ENCODE peak calls at places on chromosomes 16 and 17, in nine cellular contexts. One of them, this sample, is unnamed.

GRCh38 chr17:28717578-28718316 is at the start of gene RAB34:
- DNase-seq in HFFc6: peak
- DNase-seq in Calu3: peak
- DNase-seq in omental fat pad: no peak
- DNase-seq in choroid plexus epithelial cell: peak
- DNase-seq in fibroblast of mammary gland: peak
- DNase-seq in ascending aorta: peak
- DNase-seq in neural progenitor cell: peak
- DNase-seq in BE2C: no peak
- DNase-seq in this sample: peak

GRCh38 chr17:54903375-54903774 is 2.7 kb downstream of the TOM1L1 start:
- DNase-seq in ascending aorta: no peak
- DNase-seq in neural progenitor cell: no peak
- DNase-seq in fibroblast of mammary gland: peak
- DNase-seq in choroid plexus epithelial cell: no peak
- DNase-seq in BE2C: peak
- DNase-seq in Calu3: peak
- DNase-seq in HFFc6: no peak
- DNase-seq in omental fat pad: no peak
- DNase-seq in this sample: no peak

GRCh38 chr17:80996422-80997305 is 5.0 kb downstream of the CHMP6 start:
- DNase-seq in ascending aorta: no peak
- DNase-seq in HFFc6: no peak
- DNase-seq in fibroblast of mammary gland: no peak
- DNase-seq in omental fat pad: no peak
- DNase-seq in Calu3: no peak
- DNase-seq in neural progenitor cell: no peak
- DNase-seq in BE2C: no peak
- DNase-seq in choroid plexus epithelial cell: no peak
- DNase-seq in this sample: no peak

GRCh38 chr17:13490906-13491502 is 110.7 kb downstream of the HS3ST3A1 start:
- DNase-seq in omental fat pad: no peak
- DNase-seq in ascending aorta: no peak
- DNase-seq in BE2C: no peak
- DNase-seq in choroid plexus epithelial cell: peak
- DNase-seq in Calu3: no peak
- DNase-seq in fibroblast of mammary gland: no peak
- DNase-seq in neural progenitor cell: no peak
- DNase-seq in HFFc6: no peak
- DNase-seq in this sample: no peak

GRCh38 chr16:15907863-15908478 is 19.6 kb upstream of the CEP20 start:
- DNase-seq in ascending aorta: no peak
- DNase-seq in fibroblast of mammary gland: peak
- DNase-seq in Calu3: peak
- DNase-seq in omental fat pad: no peak
- DNase-seq in neural progenitor cell: peak
- DNase-seq in BE2C: peak
- DNase-seq in HFFc6: no peak
- DNase-seq in choroid plexus epithelial cell: peak
- DNase-seq in this sample: no peak

GRCh38 chr16:77993111-77993571 is 29.2 kb upstream of the CLEC3A start:
- DNase-seq in BE2C: no peak
- DNase-seq in neural progenitor cell: peak
- DNase-seq in choroid plexus epithelial cell: peak
- DNase-seq in omental fat pad: no peak
- DNase-seq in ascending aorta: no peak
- DNase-seq in HFFc6: no peak
- DNase-seq in Calu3: no peak
- DNase-seq in fibroblast of mammary gland: peak
- DNase-seq in this sample: no peak

GRCh38 chr17:35879748-35880654 is at the start of gene CCL5:
- DNase-seq in fibroblast of mammary gland: peak
- DNase-seq in neural progenitor cell: no peak
- DNase-seq in ascending aorta: no peak
- DNase-seq in Calu3: no peak
- DNase-seq in omental fat pad: no peak
- DNase-seq in HFFc6: peak
- DNase-seq in BE2C: no peak
- DNase-seq in choroid plexus epithelial cell: peak
- DNase-seq in this sample: no peak

GRCh38 chr16:21590791-21591190 is 8.6 kb upstream of the METTL9 start:
- DNase-seq in ascending aorta: no peak
- DNase-seq in fibroblast of mammary gland: peak
- DNase-seq in omental fat pad: no peak
- DNase-seq in neural progenitor cell: no peak
- DNase-seq in choroid plexus epithelial cell: no peak
- DNase-seq in Calu3: no peak
- DNase-seq in HFFc6: no peak
- DNase-seq in BE2C: no peak
- DNase-seq in this sample: no peak

GRCh38 chr16:78249056-78249455 is 149.6 kb downstream of the WWOX start:
- DNase-seq in omental fat pad: no peak
- DNase-seq in HFFc6: no peak
- DNase-seq in choroid plexus epithelial cell: no peak
- DNase-seq in fibroblast of mammary gland: no peak
- DNase-seq in Calu3: peak
- DNase-seq in ascending aorta: no peak
- DNase-seq in neural progenitor cell: peak
- DNase-seq in BE2C: no peak
- DNase-seq in this sample: no peak

GRCh38 chr17:30321314-30321713 is 12.5 kb downstream of the TMIGD1 start:
- DNase-seq in choroid plexus epithelial cell: no peak
- DNase-seq in ascending aorta: no peak
- DNase-seq in BE2C: no peak
- DNase-seq in omental fat pad: no peak
- DNase-seq in fibroblast of mammary gland: no peak
- DNase-seq in neural progenitor cell: no peak
- DNase-seq in Calu3: no peak
- DNase-seq in HFFc6: no peak
- DNase-seq in this sample: no peak

GRCh38 chr16:69845181-69845580 is 83.0 kb downstream of the WWP2 start:
- DNase-seq in neural progenitor cell: no peak
- DNase-seq in Calu3: no peak
- DNase-seq in omental fat pad: no peak
- DNase-seq in ascending aorta: no peak
- DNase-seq in choroid plexus epithelial cell: no peak
- DNase-seq in HFFc6: no peak
- DNase-seq in BE2C: no peak
- DNase-seq in fibroblast of mammary gland: no peak
- DNase-seq in this sample: no peak

GRCh38 chr16:69847643-69848042 is 85.5 kb downstream of the WWP2 start:
- DNase-seq in choroid plexus epithelial cell: no peak
- DNase-seq in neural progenitor cell: no peak
- DNase-seq in fibroblast of mammary gland: peak
- DNase-seq in BE2C: no peak
- DNase-seq in Calu3: no peak
- DNase-seq in ascending aorta: no peak
- DNase-seq in HFFc6: no peak
- DNase-seq in omental fat pad: no peak
- DNase-seq in this sample: no peak

GRCh38 chr16:69852815-69853214 is 90.7 kb downstream of the WWP2 start:
- DNase-seq in choroid plexus epithelial cell: no peak
- DNase-seq in BE2C: no peak
- DNase-seq in omental fat pad: no peak
- DNase-seq in HFFc6: no peak
- DNase-seq in ascending aorta: no peak
- DNase-seq in fibroblast of mammary gland: no peak
- DNase-seq in neural progenitor cell: no peak
- DNase-seq in Calu3: no peak
- DNase-seq in this sample: no peak

GRCh38 chr16:69851491-69852240 is 89.5 kb downstream of the WWP2 start:
- DNase-seq in BE2C: no peak
- DNase-seq in Calu3: no peak
- DNase-seq in ascending aorta: no peak
- DNase-seq in omental fat pad: no peak
- DNase-seq in choroid plexus epithelial cell: no peak
- DNase-seq in fibroblast of mammary gland: peak
- DNase-seq in neural progenitor cell: no peak
- DNase-seq in HFFc6: no peak
- DNase-seq in this sample: no peak

GRCh38 chr16:69848635-69849545 is 86.8 kb downstream of the WWP2 start:
- DNase-seq in choroid plexus epithelial cell: peak
- DNase-seq in HFFc6: peak
- DNase-seq in Calu3: no peak
- DNase-seq in neural progenitor cell: no peak
- DNase-seq in ascending aorta: peak
- DNase-seq in omental fat pad: peak
- DNase-seq in fibroblast of mammary gland: peak
- DNase-seq in BE2C: no peak
- DNase-seq in this sample: peak
- TF ChIP-seq CTCF in choroid plexus epithelial cell: peak
- TF ChIP-seq CTCF in HFFc6: peak
- TF ChIP-seq CTCF in Calu3: no peak
- TF ChIP-seq CTCF in neural progenitor cell: no peak
- TF ChIP-seq CTCF in ascending aorta: no peak
- TF ChIP-seq CTCF in omental fat pad: no peak
- TF ChIP-seq CTCF in fibroblast of mammary gland: peak
- TF ChIP-seq CTCF in BE2C: no peak
- TF ChIP-seq CTCF in this sample: no peak

GRCh38 chr17:50200447-50201225 is 795 bp downstream of the COL1A1 start:
- DNase-seq in HFFc6: peak
- DNase-seq in omental fat pad: peak
- DNase-seq in neural progenitor cell: peak
- DNase-seq in BE2C: peak
- DNase-seq in Calu3: peak
- DNase-seq in choroid plexus epithelial cell: peak
- DNase-seq in fibroblast of mammary gland: peak
- DNase-seq in ascending aorta: peak
- DNase-seq in this sample: peak

GRCh38 chr17:50198026-50198669 is 3.3 kb downstream of the COL1A1 start:
- DNase-seq in BE2C: peak
- DNase-seq in HFFc6: peak
- DNase-seq in neural progenitor cell: peak
- DNase-seq in ascending aorta: no peak
- DNase-seq in choroid plexus epithelial cell: peak
- DNase-seq in omental fat pad: no peak
- DNase-seq in Calu3: peak
- DNase-seq in fibroblast of mammary gland: peak
- DNase-seq in this sample: no peak

GRCh38 chr17:50199651-50200446 is 1.6 kb downstream of the COL1A1 start:
- DNase-seq in fibroblast of mammary gland: peak
- DNase-seq in BE2C: peak
- DNase-seq in choroid plexus epithelial cell: peak
- DNase-seq in neural progenitor cell: peak
- DNase-seq in Calu3: peak
- DNase-seq in HFFc6: peak
- DNase-seq in omental fat pad: peak
- DNase-seq in ascending aorta: peak
- DNase-seq in this sample: peak

GRCh38 chr17:50201226-50201854 is at the start of gene COL1A1:
- DNase-seq in BE2C: no peak
- DNase-seq in neural progenitor cell: peak
- DNase-seq in Calu3: no peak
- DNase-seq in ascending aorta: no peak
- DNase-seq in fibroblast of mammary gland: peak
- DNase-seq in omental fat pad: no peak
- DNase-seq in choroid plexus epithelial cell: peak
- DNase-seq in HFFc6: peak
- DNase-seq in this sample: peak

GRCh38 chr17:50199211-50199633 is 2.2 kb downstream of the COL1A1 start:
- DNase-seq in choroid plexus epithelial cell: peak
- DNase-seq in Calu3: no peak
- DNase-seq in ascending aorta: no peak
- DNase-seq in BE2C: no peak
- DNase-seq in neural progenitor cell: no peak
- DNase-seq in HFFc6: no peak
- DNase-seq in fibroblast of mammary gland: no peak
- DNase-seq in omental fat pad: no peak
- DNase-seq in this sample: no peak
- TF ChIP-seq CTCF in choroid plexus epithelial cell: no peak
- TF ChIP-seq CTCF in Calu3: no peak
- TF ChIP-seq CTCF in ascending aorta: no peak
- TF ChIP-seq CTCF in BE2C: no peak
- TF ChIP-seq CTCF in neural progenitor cell: no peak
- TF ChIP-seq CTCF in HFFc6: no peak
- TF ChIP-seq CTCF in fibroblast of mammary gland: no peak
- TF ChIP-seq CTCF in omental fat pad: no peak
- TF ChIP-seq CTCF in this sample: no peak

DNA sequence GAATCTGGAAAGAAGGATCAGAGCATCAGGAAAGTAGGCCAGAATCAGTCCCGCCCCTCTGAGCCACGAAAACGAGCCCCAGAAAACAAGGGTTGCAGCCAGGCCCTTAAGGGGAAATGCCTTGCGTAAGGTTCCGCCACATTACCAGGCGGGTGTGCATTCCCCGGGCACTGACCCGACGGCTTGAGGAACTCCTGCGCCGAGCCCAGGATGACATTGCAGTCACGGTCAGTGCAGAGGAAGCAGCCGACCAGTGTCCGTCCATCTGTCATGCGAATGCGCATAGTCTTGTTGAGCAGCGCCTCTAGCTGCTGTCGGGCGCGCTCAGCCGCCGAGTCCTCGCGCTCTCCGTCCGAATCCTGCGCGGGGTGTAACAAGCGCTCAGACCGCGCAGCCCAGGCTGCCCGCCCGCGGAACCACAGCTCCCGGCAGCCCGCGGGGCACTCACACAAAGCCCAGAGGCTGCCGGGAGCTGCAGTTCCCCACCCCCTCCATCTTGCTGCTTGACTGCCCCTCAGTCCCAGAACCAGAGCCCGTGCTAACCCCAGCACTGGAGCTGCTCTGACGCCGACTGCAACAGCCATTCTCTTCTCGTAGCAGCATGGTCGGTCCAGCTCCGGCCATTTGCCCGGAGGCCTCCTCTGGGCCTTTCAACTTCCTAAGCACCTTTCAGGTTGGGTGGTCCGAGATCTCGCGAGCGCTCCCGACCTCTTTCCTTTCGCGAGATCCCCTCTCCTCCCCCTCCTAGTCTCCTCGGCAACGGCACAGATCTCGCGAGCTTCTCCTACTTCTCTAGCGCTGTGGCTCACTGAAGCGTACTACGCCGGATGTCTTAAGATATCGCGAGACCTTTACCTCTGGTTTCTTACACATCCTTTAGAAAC is at the start of gene NAA38:
- DNase-seq in HFFc6: peak
- DNase-seq in fibroblast of mammary gland: peak
- DNase-seq in omental fat pad: peak
- DNase-seq in ascending aorta: peak
- DNase-seq in choroid plexus epithelial cell: peak
- DNase-seq in Calu3: peak
- DNase-seq in neural progenitor cell: peak
- DNase-seq in BE2C: peak
- DNase-seq in this sample: peak
- TF ChIP-seq CTCF in HFFc6: peak
- TF ChIP-seq CTCF in fibroblast of mammary gland: peak
- TF ChIP-seq CTCF in omental fat pad: no peak
- TF ChIP-seq CTCF in ascending aorta: peak
- TF ChIP-seq CTCF in choroid plexus epithelial cell: peak
- TF ChIP-seq CTCF in Calu3: no peak
- TF ChIP-seq CTCF in neural progenitor cell: peak
- TF ChIP-seq CTCF in BE2C: peak
- TF ChIP-seq CTCF in this sample: peak

DNA sequence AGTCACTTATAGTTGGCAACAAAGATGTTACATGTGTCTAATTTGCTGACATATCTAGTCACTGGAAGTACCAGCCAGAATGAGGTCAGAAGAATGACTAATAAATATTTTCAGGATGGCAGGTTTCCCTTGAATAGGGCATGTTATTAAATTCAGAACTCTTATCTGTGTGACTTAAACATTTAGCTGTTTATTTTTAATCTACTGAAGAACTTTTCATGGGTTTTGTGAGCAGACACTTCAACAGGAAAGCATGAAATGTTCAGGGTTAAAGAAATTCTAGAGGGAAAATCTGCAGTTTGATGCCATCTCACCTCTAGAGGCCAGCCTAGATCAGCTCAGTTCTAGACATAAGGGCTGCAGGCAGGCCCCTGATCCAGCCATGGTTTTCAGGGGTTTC is 13.2 kb downstream of the JPT2 start:
- DNase-seq in BE2C: no peak
- DNase-seq in fibroblast of mammary gland: peak
- DNase-seq in Calu3: no peak
- DNase-seq in neural progenitor cell: no peak
- DNase-seq in HFFc6: peak
- DNase-seq in omental fat pad: no peak
- DNase-seq in choroid plexus epithelial cell: peak
- DNase-seq in ascending aorta: no peak
- DNase-seq in this sample: no peak
- TF ChIP-seq CTCF in BE2C: no peak
- TF ChIP-seq CTCF in fibroblast of mammary gland: peak
- TF ChIP-seq CTCF in Calu3: no peak
- TF ChIP-seq CTCF in neural progenitor cell: no peak
- TF ChIP-seq CTCF in HFFc6: peak
- TF ChIP-seq CTCF in omental fat pad: no peak
- TF ChIP-seq CTCF in choroid plexus epithelial cell: peak
- TF ChIP-seq CTCF in ascending aorta: no peak
- TF ChIP-seq CTCF in this sample: no peak

This sample was measured in tibial nerve.